ENCODE peak calls at places on chromosomes 4 and X, in eight cellular contexts. One of them, this sample, is unnamed.

GRCh38 chr4:8334786-8335460 is 65.4 kb downstream of the HTRA3 start:
- DNase-seq in neuronal stem cell: no peak
- DNase-seq in stimulated activated CD4-positive, alpha-beta T cell treated with anti-CD3 and anti-CD28 coated beads, Interleukin-1b, Interleukin-23, amount 100 ng/mL, for 24 hours: no peak
- DNase-seq in neural progenitor cell: no peak
- DNase-seq in left ventricle myocardium superior: no peak
- DNase-seq in DMS153: no peak
- DNase-seq in AG08396: no peak
- DNase-seq in HS-5: no peak
- DNase-seq in this sample: no peak

GRCh38 chr4:88843067-88843723 is 145.6 kb upstream of the NAP1L5 start:
- DNase-seq in neuronal stem cell: no peak
- DNase-seq in stimulated activated CD4-positive, alpha-beta T cell treated with anti-CD3 and anti-CD28 coated beads, Interleukin-1b, Interleukin-23, amount 100 ng/mL, for 24 hours: no peak
- DNase-seq in neural progenitor cell: no peak
- DNase-seq in left ventricle myocardium superior: no peak
- DNase-seq in DMS153: peak; percentile 54
- DNase-seq in AG08396: no peak
- DNase-seq in HS-5: no peak
- DNase-seq in this sample: no peak

GRCh38 chr4:85762204-85762884 is 287.4 kb downstream of the ARHGAP24 start:
- DNase-seq in neuronal stem cell: no peak
- DNase-seq in stimulated activated CD4-positive, alpha-beta T cell treated with anti-CD3 and anti-CD28 coated beads, Interleukin-1b, Interleukin-23, amount 100 ng/mL, for 24 hours: no peak
- DNase-seq in neural progenitor cell: no peak
- DNase-seq in left ventricle myocardium superior: no peak
- DNase-seq in DMS153: no peak
- DNase-seq in AG08396: no peak
- DNase-seq in HS-5: peak; percentile 69
- DNase-seq in this sample: peak; percentile 63

GRCh38 chr4:82797591-82798081 is 960 bp downstream of the SCD5 start:
- DNase-seq in neuronal stem cell: no peak
- DNase-seq in stimulated activated CD4-positive, alpha-beta T cell treated with anti-CD3 and anti-CD28 coated beads, Interleukin-1b, Interleukin-23, amount 100 ng/mL, for 24 hours: no peak
- DNase-seq in neural progenitor cell: peak; percentile 61
- DNase-seq in left ventricle myocardium superior: peak; percentile 47
- DNase-seq in DMS153: no peak
- DNase-seq in AG08396: peak; percentile 44
- DNase-seq in HS-5: no peak
- DNase-seq in this sample: peak; percentile 56

GRCh38 chr4:69497081-69497480 is 1.4 kb upstream of the UGT2B4 start:
- DNase-seq in neuronal stem cell: no peak
- DNase-seq in stimulated activated CD4-positive, alpha-beta T cell treated with anti-CD3 and anti-CD28 coated beads, Interleukin-1b, Interleukin-23, amount 100 ng/mL, for 24 hours: no peak
- DNase-seq in neural progenitor cell: no peak
- DNase-seq in left ventricle myocardium superior: no peak
- DNase-seq in DMS153: no peak
- DNase-seq in AG08396: no peak
- DNase-seq in HS-5: peak; percentile 78
- DNase-seq in this sample: no peak

GRCh38 chrX:66163849-66164401 is at the start of gene HEPH:
- DNase-seq in neuronal stem cell: peak; percentile 38
- DNase-seq in stimulated activated CD4-positive, alpha-beta T cell treated with anti-CD3 and anti-CD28 coated beads, Interleukin-1b, Interleukin-23, amount 100 ng/mL, for 24 hours: no peak
- DNase-seq in neural progenitor cell: peak; percentile 65
- DNase-seq in left ventricle myocardium superior: no peak
- DNase-seq in DMS153: no peak
- DNase-seq in AG08396: peak; percentile 4
- DNase-seq in HS-5: no peak
- DNase-seq in this sample: peak; percentile 46

GRCh38 chr4:680931-681645 is 6.7 kb downstream of the MYL5 start:
- DNase-seq in neuronal stem cell: no peak
- DNase-seq in stimulated activated CD4-positive, alpha-beta T cell treated with anti-CD3 and anti-CD28 coated beads, Interleukin-1b, Interleukin-23, amount 100 ng/mL, for 24 hours: no peak
- DNase-seq in neural progenitor cell: peak; percentile 80
- DNase-seq in left ventricle myocardium superior: peak; percentile 86
- DNase-seq in DMS153: no peak
- DNase-seq in AG08396: peak; percentile 81
- DNase-seq in HS-5: no peak
- DNase-seq in this sample: peak; percentile 76

GRCh38 chrX:150847088-150847487 is 51.4 kb downstream of the CD99L2 start:
- DNase-seq in neuronal stem cell: no peak
- DNase-seq in stimulated activated CD4-positive, alpha-beta T cell treated with anti-CD3 and anti-CD28 coated beads, Interleukin-1b, Interleukin-23, amount 100 ng/mL, for 24 hours: no peak
- DNase-seq in neural progenitor cell: no peak
- DNase-seq in left ventricle myocardium superior: no peak
- DNase-seq in DMS153: no peak
- DNase-seq in AG08396: no peak
- DNase-seq in HS-5: no peak
- DNase-seq in this sample: no peak

GRCh38 chr4:73895201-73896177 is 26.3 kb downstream of the CXCL1 start:
- DNase-seq in neuronal stem cell: no peak
- DNase-seq in stimulated activated CD4-positive, alpha-beta T cell treated with anti-CD3 and anti-CD28 coated beads, Interleukin-1b, Interleukin-23, amount 100 ng/mL, for 24 hours: no peak
- DNase-seq in neural progenitor cell: no peak
- DNase-seq in left ventricle myocardium superior: no peak
- DNase-seq in DMS153: no peak
- DNase-seq in AG08396: no peak
- DNase-seq in HS-5: no peak
- DNase-seq in this sample: no peak

GRCh38 chr4:128353791-128354190 is 66.2 kb upstream of the PGRMC2 start:
- DNase-seq in neuronal stem cell: no peak
- DNase-seq in stimulated activated CD4-positive, alpha-beta T cell treated with anti-CD3 and anti-CD28 coated beads, Interleukin-1b, Interleukin-23, amount 100 ng/mL, for 24 hours: no peak
- DNase-seq in neural progenitor cell: no peak
- DNase-seq in left ventricle myocardium superior: no peak
- DNase-seq in DMS153: no peak
- DNase-seq in AG08396: no peak
- DNase-seq in HS-5: no peak
- DNase-seq in this sample: no peak

GRCh38 chr4:21386166-21386780 is 562.3 kb downstream of the KCNIP4 start:
- DNase-seq in neuronal stem cell: no peak
- DNase-seq in stimulated activated CD4-positive, alpha-beta T cell treated with anti-CD3 and anti-CD28 coated beads, Interleukin-1b, Interleukin-23, amount 100 ng/mL, for 24 hours: no peak
- DNase-seq in neural progenitor cell: no peak
- DNase-seq in left ventricle myocardium superior: no peak
- DNase-seq in DMS153: no peak
- DNase-seq in AG08396: no peak
- DNase-seq in HS-5: no peak
- DNase-seq in this sample: no peak

GRCh38 chr4:184899261-184900134 is 73.7 kb upstream of the ACSL1 start:
- DNase-seq in neuronal stem cell: no peak
- DNase-seq in stimulated activated CD4-positive, alpha-beta T cell treated with anti-CD3 and anti-CD28 coated beads, Interleukin-1b, Interleukin-23, amount 100 ng/mL, for 24 hours: no peak
- DNase-seq in neural progenitor cell: no peak
- DNase-seq in left ventricle myocardium superior: peak; percentile 67
- DNase-seq in DMS153: peak; percentile 9
- DNase-seq in AG08396: peak; percentile 28
- DNase-seq in HS-5: no peak
- DNase-seq in this sample: peak; percentile 58